ENCODE peak calls at places on chromosomes 12 and 14, in seven cellular contexts. Z is WTC11, V is Calu3, N is IMR-90, J is uterus, H is HepG2, F is GM12864. P is an unnamed sample.

GRCh38 chr12:121440768-121441167 is 40.9 kb downstream of the RNF34 start:
- DNase-seq in Z (no peak), J (no peak), N (no peak), F (no peak), H (no peak), V (no peak), P (no peak)

GRCh38 chr14:74414793-74415437 is 11.1 kb downstream of the SYNDIG1L start:
- DNase-seq in Z (no peak), F (no peak), H (no peak), J (no peak), V (no peak), N (no peak), P (no peak)

GRCh38 chr12:96811083-96811482 is 96.0 kb upstream of the NEDD1 start:
- DNase-seq in F (no peak), H (peak; percentile 46), J (no peak), V (peak; percentile 43), Z (no peak), N (peak; percentile 85), P (no peak)

GRCh38 chr12:76810690-76811434 is 46.9 kb downstream of the ZDHHC17 start:
- DNase-seq in J (no peak), H (no peak), N (no peak), Z (no peak), F (no peak), V (no peak), P (no peak)

GRCh38 chr14:105203057-105203494 is 22.0 kb upstream of the NUDT14 start:
- DNase-seq in F (no peak), V (peak; percentile 84), H (no peak), J (peak; percentile 75), Z (peak; percentile 86), N (peak; percentile 58), P (peak; percentile 85)

GRCh38 chr14:26377150-26377549 is 220.7 kb downstream of the NOVA1 start:
- DNase-seq in Z (no peak), J (no peak), N (no peak), F (no peak), V (no peak), H (no peak), P (no peak)

GRCh38 chr12:52020539-52021336 is 14.0 kb downstream of the TAMALIN start:
- DNase-seq in J (no peak), N (peak; percentile 47), H (peak; percentile 48), Z (peak; percentile 87), F (no peak), V (peak; percentile 66), P (peak; percentile 71)

GRCh38 chr12:129351481-129351880 is 498.2 kb downstream of the GLT1D1 start:
- DNase-seq in F (no peak), Z (no peak), H (no peak), N (no peak), V (no peak), J (no peak), P (no peak)

GRCh38 chr14:72142328-72142727 is 210.1 kb downstream of the RGS6 start:
- DNase-seq in N (no peak), Z (no peak), F (no peak), H (no peak), V (no peak), J (no peak), P (no peak)

GRCh38 chr12:123105427-123105826 is 45.5 kb downstream of the PITPNM2 start:
- DNase-seq in V (no peak), F (no peak), J (no peak), H (no peak), N (no peak), Z (peak; percentile 34), P (no peak)

GRCh38 chr14:96497586-96497985 is 4.6 kb upstream of the PAPOLA start:
- DNase-seq in N (no peak), Z (no peak), F (no peak), J (no peak), V (no peak), H (no peak), P (no peak)

GRCh38 chr14:84749191-84749945 is 780.6 kb upstream of the FLRT2 start:
- DNase-seq in J (no peak), V (no peak), F (no peak), Z (no peak), H (no peak), N (no peak), P (no peak)

GRCh38 chr14:64817631-64818030 is 62.1 kb downstream of the SPTB start:
- DNase-seq in Z (no peak), J (no peak), H (no peak), F (no peak), V (peak; percentile 9), N (no peak), P (no peak)

GRCh38 chr12:96015672-96016071 is 19.5 kb upstream of the HAL start:
- DNase-seq in H (no peak), F (no peak), N (peak; percentile 22), V (peak; percentile 49), Z (peak; percentile 50), J (no peak), P (no peak)

GRCh38 chr12:115204957-115205754 is 521.2 kb upstream of the TBX3 start:
- DNase-seq in F (no peak), N (peak; percentile 68), Z (no peak), H (no peak), V (no peak), J (no peak), P (no peak)

GRCh38 chr14:38721822-38722431 is 381.1 kb downstream of the SEC23A start:
- DNase-seq in Z (peak; percentile 79), J (peak; percentile 33), N (peak; percentile 31), V (peak; percentile 76), F (peak; percentile 18), H (peak; percentile 77), P (peak; percentile 38)

GRCh38 chr14:64701660-64702059 is 2.6 kb upstream of the PLEKHG3 start:
- DNase-seq in Z (no peak), H (no peak), N (no peak), F (no peak), J (no peak), V (no peak), P (no peak)

DNA sequence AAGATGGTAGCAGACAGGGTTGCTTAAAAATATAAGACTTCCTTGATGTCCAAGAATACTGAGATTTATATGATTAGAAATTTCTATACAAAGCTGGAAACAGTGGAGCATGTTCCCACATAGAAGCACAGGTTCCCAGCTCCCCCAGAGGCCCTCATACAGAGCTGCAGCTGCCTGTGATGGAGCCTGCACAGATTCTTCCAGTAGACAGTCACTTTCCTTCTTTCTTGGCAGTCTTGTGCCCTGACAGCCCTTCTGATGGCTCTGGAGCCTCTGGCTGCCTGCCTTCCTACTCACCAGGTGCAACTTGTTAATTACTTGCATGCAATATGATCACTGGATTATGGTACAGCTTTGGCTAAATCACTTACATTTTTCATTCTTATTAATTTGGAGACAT is 44.4 kb downstream of the BICD1 start:
- DNase-seq in J (no peak), Z (no peak), H (no peak), F (no peak), V (no peak), N (no peak), P (no peak)
- TF ChIP-seq CTCF in J (no peak), Z (no peak), H (no peak), F (no peak), V (no peak), N (no peak), P (no peak)

GRCh38 chr14:59634617-59635016 is 58.0 kb upstream of the CCDC175 start:
- DNase-seq in N (no peak), F (no peak), Z (no peak), J (no peak), H (no peak), V (no peak), P (no peak)

GRCh38 chr14:59631237-59631636 is 54.6 kb upstream of the CCDC175 start:
- DNase-seq in Z (peak; percentile 40), F (no peak), J (no peak), H (peak; percentile 9), N (no peak), V (peak; percentile 4), P (no peak)

GRCh38 chr14:59630281-59630963 is 53.8 kb upstream of the CCDC175 start:
- DNase-seq in Z (peak; percentile 35), N (no peak), H (no peak), F (no peak), V (no peak), J (no peak), P (no peak)

GRCh38 chr14:59629384-59630158 is 53.0 kb upstream of the CCDC175 start:
- DNase-seq in V (no peak), N (no peak), H (no peak), J (no peak), F (no peak), Z (no peak), P (no peak)

DNA sequence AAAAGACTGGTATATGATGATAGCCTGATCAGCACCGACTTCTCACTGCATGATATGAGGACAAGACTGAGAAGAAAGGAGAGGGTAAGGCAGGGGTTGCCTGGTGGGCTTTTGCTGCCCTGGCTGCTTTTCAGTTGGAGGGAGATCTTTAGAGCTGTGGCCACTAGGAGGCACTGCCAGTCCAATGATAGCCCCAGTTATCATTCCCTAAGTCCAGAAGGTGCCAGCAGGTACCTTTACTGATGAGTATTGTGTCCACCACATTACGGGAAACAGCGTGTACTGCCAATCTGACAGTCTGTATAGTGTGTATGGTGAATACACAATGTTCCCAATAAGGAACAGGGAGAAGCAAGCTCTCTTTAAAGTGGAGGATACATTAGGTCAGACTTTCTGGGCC is 55.8 kb upstream of the CCDC175 start:
- DNase-seq in F (no peak), Z (peak; percentile 64), H (peak; percentile 20), V (peak; percentile 32), N (peak; percentile 6), J (no peak), P (peak; percentile 48)
- TF ChIP-seq CTCF in F (peak; percentile 75), Z (peak; percentile 53), H (peak; percentile 81), V (peak; percentile 47), N (peak; percentile 38), J (no peak), P (peak; percentile 37)

GRCh38 chr14:89317051-89317691 is 99.9 kb downstream of the FOXN3 start:
- DNase-seq in N (no peak), F (no peak), J (no peak), V (no peak), H (no peak), Z (no peak), P (peak; percentile 39)

GRCh38 chr14:89312937-89313336 is 104.1 kb downstream of the FOXN3 start:
- DNase-seq in Z (no peak), V (no peak), F (no peak), N (no peak), H (no peak), J (no peak), P (no peak)

GRCh38 chr14:89314274-89314673 is 102.8 kb downstream of the FOXN3 start:
- DNase-seq in N (no peak), F (no peak), H (no peak), Z (no peak), V (no peak), J (no peak), P (no peak)

GRCh38 chr14:89319687-89320086 is 97.3 kb downstream of the FOXN3 start:
- DNase-seq in H (no peak), J (no peak), N (peak; percentile 43), Z (no peak), V (no peak), F (no peak), P (no peak)

GRCh38 chr14:89315493-89316456 is 101.3 kb downstream of the FOXN3 start:
- DNase-seq in J (no peak), Z (no peak), H (no peak), V (no peak), N (no peak), F (no peak), P (no peak)
- TF ChIP-seq CTCF in J (no peak), Z (no peak), H (no peak), V (no peak), N (no peak), F (no peak), P (no peak)

DNA sequence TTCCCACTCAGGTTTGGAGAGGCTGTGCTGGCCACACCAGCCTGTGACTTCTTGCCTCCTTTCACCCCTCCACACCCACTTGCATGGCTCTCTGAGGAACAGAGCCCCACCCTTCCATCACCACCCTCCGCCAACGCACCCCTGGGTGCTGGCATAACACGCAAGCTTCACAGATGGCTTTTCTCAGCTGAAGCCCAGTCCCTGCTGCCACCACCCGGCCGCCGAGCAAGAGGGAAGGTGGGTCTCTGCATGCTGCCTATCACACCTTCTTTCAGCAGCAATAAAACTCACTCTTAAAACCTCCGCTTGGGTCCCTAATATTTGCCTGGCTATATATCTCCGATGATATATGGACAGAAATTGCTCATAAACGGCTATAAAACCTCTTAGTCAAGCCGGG is 41.6 kb downstream of the SMUG1 start:
- DNase-seq in V (peak; percentile 62), H (no peak), J (no peak), Z (no peak), F (no peak), N (no peak), P (no peak)
- TF ChIP-seq CTCF in V (no peak), H (peak; percentile 43), J (no peak), Z (no peak), F (no peak), N (no peak), P (no peak)